ENCODE peak calls at places on chromosomes 13 and 19, in four cellular contexts. O is GM12878, Q is SK-N-SH, W is K562. S is an unnamed sample.

GRCh38 chr19:20278342-20278741 is 111.3 kb downstream of the ZNF486 start:
- DNase-seq in O (no peak), Q (no peak), W (no peak), S (no peak)

GRCh38 chr13:112616586-112617381 is 28.8 kb upstream of the TUBGCP3 start:
- DNase-seq in O (no peak), Q (peak; percentile 69), W (peak; percentile 58), S (peak; percentile 47)

GRCh38 chr19:18700501-18701249 is 17.2 kb downstream of the CRTC1 start:
- DNase-seq in O (peak; percentile 27), Q (peak; percentile 91), W (peak; percentile 94), S (peak; percentile 72)

GRCh38 chr13:80824231-80824630 is 483.3 kb upstream of the SPRY2 start:
- DNase-seq in O (no peak), Q (no peak), W (no peak), S (no peak)

GRCh38 chr19:10431254-10431942 is 11.1 kb downstream of the PDE4A start:
- DNase-seq in O (peak; percentile 61), Q (peak; percentile 46), W (peak; percentile 68), S (peak; percentile 34)

GRCh38 chr13:69935043-69935442 is 172.6 kb upstream of the ATXN8OS start:
- DNase-seq in O (no peak), Q (peak; percentile 9), W (peak; percentile 0), S (no peak)

GRCh38 chr19:6227941-6228325 is 51.8 kb downstream of the MLLT1 start:
- DNase-seq in O (no peak), Q (no peak), W (no peak), S (no peak)

GRCh38 chr19:55452381-55453325 is 8.8 kb downstream of the ISOC2 start:
- DNase-seq in O (no peak), Q (peak; percentile 98), W (peak; percentile 97), S (peak; percentile 95)

GRCh38 chr13:97109841-97110492 is 112.2 kb upstream of the MBNL2 start:
- DNase-seq in O (no peak), Q (peak; percentile 91), W (peak; percentile 80), S (peak; percentile 83)

GRCh38 chr13:80160110-80160509 is 180.8 kb downstream of the SPRY2 start:
- DNase-seq in O (no peak), Q (no peak), W (no peak), S (no peak)

GRCh38 chr19:51066393-51066792 is 1.5 kb upstream of the KLK13 start:
- DNase-seq in O (no peak), Q (no peak), W (peak; percentile 19), S (no peak)

GRCh38 chr19:13024958-13025653 is 29.8 kb downstream of the NFIX start:
- DNase-seq in O (no peak), Q (no peak), W (no peak), S (peak; percentile 56)

GRCh38 chr13:113643593-113643992 is 14.4 kb downstream of the ATP4B start:
- DNase-seq in O (no peak), Q (no peak), W (no peak), S (no peak)

GRCh38 chr13:113642563-113642962 is 15.4 kb downstream of the ATP4B start:
- DNase-seq in O (no peak), Q (no peak), W (no peak), S (no peak)

GRCh38 chr13:113638806-113639205 is 19.2 kb downstream of the ATP4B start:
- DNase-seq in O (no peak), Q (no peak), W (no peak), S (no peak)

GRCh38 chr13:113639661-113640262 is 18.2 kb downstream of the ATP4B start:
- DNase-seq in O (no peak), Q (peak; percentile 85), W (no peak), S (peak; percentile 7)

GRCh38 chr13:113641426-113641825 is 16.6 kb downstream of the ATP4B start:
- DNase-seq in O (no peak), Q (no peak), W (no peak), S (no peak)
- TF ChIP-seq USF1 in O (no peak), Q (no peak), W (no peak), S (no peak)

GRCh38 chr13:99051768-99052455 is 74.0 kb upstream of the DOCK9 start:
- DNase-seq in O (no peak), Q (no peak), W (no peak), S (no peak)
- TF ChIP-seq USF1 in O (no peak), Q (no peak), W (no peak), S (no peak)

GRCh38 chr13:51831519-51831918 is 13.5 kb downstream of the TMEM272 start:
- DNase-seq in O (no peak), Q (no peak), W (no peak), S (no peak)
- TF ChIP-seq USF1 in O (no peak), Q (no peak), W (no peak), S (no peak)

DNA sequence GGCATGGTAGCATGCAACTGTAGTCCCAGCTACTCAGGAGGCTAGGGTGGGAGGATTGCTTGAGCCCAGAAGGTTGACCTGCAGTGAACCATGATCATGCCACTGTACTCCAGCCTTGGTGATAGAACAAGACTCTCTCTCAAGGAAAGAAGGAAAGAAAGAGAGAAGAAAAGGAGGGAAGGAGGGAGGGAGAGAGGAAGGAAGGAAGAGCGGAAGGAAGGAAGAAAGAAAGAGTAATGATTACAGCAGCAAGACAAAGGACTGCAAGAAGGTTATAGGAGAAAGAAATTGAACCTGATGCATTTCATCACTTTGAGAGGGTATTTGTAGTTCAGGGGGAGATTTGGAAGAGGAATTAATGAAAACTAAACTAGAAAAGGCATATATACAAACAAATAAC is 155.7 kb downstream of the LACC1 start:
- DNase-seq in O (no peak), Q (no peak), W (no peak), S (no peak)
- TF ChIP-seq USF1 in O (no peak), Q (no peak), W (no peak), S (no peak)

GRCh38 chr13:66508153-66508909 is 721.8 kb downstream of the PCDH9 start:
- DNase-seq in O (no peak), Q (no peak), W (no peak), S (no peak)
- TF ChIP-seq USF1 in O (no peak), Q (no peak), W (no peak), S (no peak)

GRCh38 chr13:48497669-48498068 is 35.2 kb downstream of the RCBTB2 start:
- DNase-seq in O (no peak), Q (no peak), W (no peak), S (no peak)
- TF ChIP-seq USF1 in O (no peak), Q (no peak), W (no peak), S (no peak)

GRCh38 chr19:976476-976875 is 7.7 kb upstream of the WDR18 start:
- DNase-seq in O (no peak), Q (no peak), W (no peak), S (no peak)

GRCh38 chr19:982567-983170 is 1.5 kb upstream of the WDR18 start:
- DNase-seq in O (no peak), Q (peak; percentile 98), W (peak; percentile 85), S (peak; percentile 86)

GRCh38 chr19:979318-979741 is 4.8 kb upstream of the WDR18 start:
- DNase-seq in O (no peak), Q (no peak), W (no peak), S (no peak)

GRCh38 chr19:977058-977464 is 7.1 kb upstream of the WDR18 start:
- DNase-seq in O (no peak), Q (no peak), W (no peak), S (no peak)

DNA sequence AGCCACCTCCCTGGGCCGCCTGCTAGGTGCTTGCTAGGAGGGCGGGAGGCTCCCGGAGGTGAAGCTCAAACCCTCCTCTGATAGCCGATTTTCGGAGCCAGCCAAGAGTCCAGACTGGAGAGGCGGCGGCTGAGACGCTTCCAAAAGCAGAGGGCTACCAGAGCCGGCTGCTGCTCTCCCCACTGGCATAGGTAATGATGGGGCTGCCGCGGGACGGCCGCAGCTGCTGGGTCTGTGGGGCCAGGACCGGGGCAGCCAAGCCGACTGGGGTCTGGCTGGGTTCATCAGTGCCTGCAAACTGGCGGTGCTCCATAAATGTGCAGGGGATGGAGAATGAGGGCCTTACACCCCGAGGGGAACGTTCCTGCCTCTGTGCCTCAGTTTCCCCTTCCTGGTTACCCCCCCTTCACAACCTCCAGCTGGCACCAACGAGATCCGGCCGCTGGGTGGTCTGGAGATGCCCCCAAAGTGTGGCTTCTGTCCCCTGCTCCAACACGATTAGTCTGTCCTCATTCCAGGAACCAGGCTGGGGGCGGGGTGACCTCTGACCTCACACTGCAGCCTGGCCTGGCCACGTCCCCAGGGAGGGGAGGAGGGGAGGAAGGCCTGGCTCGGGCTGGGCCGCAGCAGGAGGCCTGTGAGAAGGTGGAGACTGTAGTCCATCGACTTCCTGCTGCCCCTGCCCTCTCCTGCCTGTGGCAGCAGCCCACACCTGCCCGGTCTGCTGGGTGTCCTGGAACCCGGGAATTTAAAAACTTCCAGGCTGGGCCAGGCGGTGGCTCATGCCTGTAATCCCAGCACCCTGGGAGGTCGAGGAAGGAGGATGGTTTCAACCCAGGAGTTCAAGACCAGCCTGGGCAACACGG is 3.8 kb upstream of the WDR18 start:
- DNase-seq in O (no peak), Q (no peak), W (peak; percentile 98), S (peak; percentile 73)
- TF ChIP-seq USF1 in O (no peak), Q (no peak), W (peak; percentile 31), S (no peak)

GRCh38 chr13:61162636-61163035 is 253.0 kb downstream of the PCDH20 start:
- DNase-seq in O (no peak), Q (no peak), W (no peak), S (no peak)
- TF ChIP-seq USF1 in O (no peak), Q (no peak), W (no peak), S (no peak)

S was measured in WTC11.